ENCODE peak calls at places on chromosomes 5 and 9, in four cellular contexts. Y is GM12878, I is K562, N is HepG2. D is an unnamed sample.

GRCh38 chr5:157252741-157253465 is 13.0 kb upstream of the CYFIP2 start:
- DNase-seq in Y (peak), I (no peak), N (no peak), D (no peak)

GRCh38 chr9:133137451-133138231 is 16.6 kb upstream of the RALGDS start:
- DNase-seq in Y (no peak), I (peak), N (no peak), D (no peak)

GRCh38 chr9:571066-571465 is 270.4 kb upstream of the DMRT1 start:
- DNase-seq in Y (no peak), I (no peak), N (no peak), D (no peak)

GRCh38 chr5:152861231-152861630 is 456.2 kb upstream of the NMUR2 start:
- DNase-seq in Y (no peak), I (no peak), N (no peak), D (no peak)

GRCh38 chr9:130262061-130262745 is 3.4 kb upstream of the HMCN2 start:
- DNase-seq in Y (no peak), I (no peak), N (no peak), D (no peak)

GRCh38 chr9:94097788-94098413 is 13.6 kb downstream of the PTPDC1 start:
- DNase-seq in Y (no peak), I (no peak), N (no peak), D (no peak)

GRCh38 chr5:172140120-172140519 is 47.9 kb downstream of the STK10 start:
- DNase-seq in Y (no peak), I (no peak), N (no peak), D (no peak)

GRCh38 chr9:133269537-133270357 is 5.3 kb downstream of the ABO start:
- DNase-seq in Y (no peak), I (no peak), N (no peak), D (no peak)

GRCh38 chr9:13088734-13089427 is 190.6 kb downstream of the MPDZ start:
- DNase-seq in Y (no peak), I (peak), N (peak), D (peak)

GRCh38 chr5:139658928-139659667 is 10.9 kb downstream of the CXXC5 start:
- DNase-seq in Y (no peak), I (no peak), N (no peak), D (no peak)

GRCh38 chr9:105667867-105668266 is 5.6 kb downstream of the TAL2 start:
- DNase-seq in Y (no peak), I (no peak), N (no peak), D (no peak)

GRCh38 chr9:117929873-117930272 is 225.7 kb downstream of the TLR4 start:
- DNase-seq in Y (no peak), I (no peak), N (no peak), D (no peak)

GRCh38 chr9:104802110-104802509 is 38.2 kb downstream of the NIPSNAP3B start:
- DNase-seq in Y (no peak), I (no peak), N (no peak), D (no peak)

GRCh38 chr5:176652136-176652535 is 4.9 kb downstream of the TSPAN17 start:
- DNase-seq in Y (no peak), I (peak), N (no peak), D (no peak)

GRCh38 chr9:91028166-91028827 is 226.7 kb downstream of the SYK start:
- DNase-seq in Y (no peak), I (no peak), N (no peak), D (no peak)

GRCh38 chr5:94442971-94443370 is 175.4 kb downstream of the KIAA0825 start:
- DNase-seq in Y (no peak), I (no peak), N (no peak), D (no peak)

GRCh38 chr9:94199776-94200175 is 59.3 kb upstream of the ZNF169 start:
- DNase-seq in Y (no peak), I (no peak), N (no peak), D (no peak)

GRCh38 chr5:5291357-5291756 is 131.1 kb upstream of the ICE1 start:
- DNase-seq in Y (no peak), I (no peak), N (no peak), D (no peak)

GRCh38 chr9:16704489-16705111 is 165.9 kb downstream of the BNC2 start:
- DNase-seq in Y (no peak), I (no peak), N (no peak), D (peak)

GRCh38 chr5:180291234-180291940 is 496 bp downstream of the MAPK9 start:
- DNase-seq in Y (no peak), I (peak), N (no peak), D (peak)

GRCh38 chr5:4541334-4541733 is 598.8 kb upstream of the ADAMTS16 start:
- DNase-seq in Y (no peak), I (no peak), N (no peak), D (no peak)

GRCh38 chr9:115202960-115203751 is 85.2 kb upstream of the TNC start:
- DNase-seq in Y (no peak), I (no peak), N (no peak), D (no peak)

GRCh38 chr5:84403773-84404172 is 19.1 kb upstream of the EDIL3 start:
- DNase-seq in Y (no peak), I (no peak), N (no peak), D (no peak)

GRCh38 chr9:109467936-109468335 is 30.2 kb downstream of the PTPN3 start:
- DNase-seq in Y (no peak), I (no peak), N (no peak), D (no peak)

GRCh38 chr5:17217421-17218352 is at the start of gene BASP1:
- DNase-seq in Y (no peak), I (no peak), N (no peak), D (peak)

GRCh38 chr9:73565026-73565425 is 413.4 kb downstream of the ANXA1 start:
- DNase-seq in Y (no peak), I (no peak), N (no peak), D (no peak)

GRCh38 chr5:100609594-100609993 is 74.4 kb downstream of the FAM174A start:
- DNase-seq in Y (no peak), I (no peak), N (no peak), D (no peak)

GRCh38 chr9:94061864-94062263 is 22.4 kb upstream of the PTPDC1 start:
- DNase-seq in Y (no peak), I (no peak), N (no peak), D (no peak)

GRCh38 chr5:172855597-172856292 is 21.7 kb downstream of the ERGIC1 start:
- DNase-seq in Y (no peak), I (no peak), N (no peak), D (no peak)

GRCh38 chr9:13278368-13279246 is 885 bp downstream of the MPDZ start:
- DNase-seq in Y (no peak), I (peak), N (peak), D (peak)

GRCh38 chr9:134439368-134439784 is 113.1 kb downstream of the RXRA start:
- DNase-seq in Y (no peak), I (no peak), N (peak), D (no peak)

GRCh38 chr5:102483736-102484135 is 15.1 kb downstream of the SLCO6A1 start:
- DNase-seq in Y (no peak), I (no peak), N (no peak), D (no peak)

GRCh38 chr9:85425153-85425611 is 316.6 kb downstream of the AGTPBP1 start:
- DNase-seq in Y (no peak), I (peak), N (peak), D (peak)

GRCh38 chr5:168238422-168238821 is 53.0 kb upstream of the WWC1 start:
- DNase-seq in Y (no peak), I (no peak), N (no peak), D (no peak)

GRCh38 chr9:107285292-107285691 is 2.2 kb downstream of the RAD23B start:
- DNase-seq in Y (no peak), I (no peak), N (no peak), D (no peak)

GRCh38 chr9:107283621-107284616 is 840 bp downstream of the RAD23B start:
- DNase-seq in Y (peak), I (peak), N (peak), D (peak)

GRCh38 chr9:107288701-107289100 is 5.6 kb downstream of the RAD23B start:
- DNase-seq in Y (no peak), I (no peak), N (no peak), D (no peak)

GRCh38 chr9:107284636-107285035 is 1.6 kb downstream of the RAD23B start:
- DNase-seq in Y (no peak), I (no peak), N (peak), D (no peak)

DNA sequence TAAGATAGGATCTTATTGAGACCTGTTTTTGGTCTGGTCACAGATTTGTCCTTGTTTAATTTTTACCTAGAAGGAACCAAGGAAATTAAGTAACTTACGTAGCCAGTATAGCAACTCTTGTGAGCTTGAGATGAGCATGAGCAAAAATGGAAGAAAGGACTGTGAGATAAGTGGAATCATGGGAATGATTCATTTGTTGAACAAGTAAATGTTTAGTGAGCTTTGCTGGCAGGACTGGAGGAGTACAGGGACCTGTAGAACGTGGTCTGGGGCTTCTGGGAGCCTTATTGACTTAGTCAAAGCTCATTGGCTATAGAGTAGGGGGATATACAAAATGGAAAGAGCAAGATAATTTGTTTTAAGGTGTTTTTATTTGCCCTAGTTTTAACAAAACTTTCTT is 3.0 kb downstream of the RAD23B start:
- DNase-seq in Y (no peak), I (no peak), N (peak), D (no peak)
- H3K4me3 ChIP-seq in Y (peak), I (peak), N (peak), D (peak)

GRCh38 chr5:92309336-92309991 is 926.3 kb upstream of the ARRDC3 start:
- DNase-seq in Y (no peak), I (no peak), N (peak), D (peak)
- TF ChIP-seq POLR2AphosphoS2 in Y (no peak), I (no peak), N (no peak), D (no peak)

GRCh38 chr5:96338089-96338488 is 95.0 kb downstream of the PCSK1 start:
- DNase-seq in Y (no peak), I (no peak), N (no peak), D (no peak)
- H3K4me3 ChIP-seq in Y (no peak), I (no peak), N (no peak), D (no peak)

GRCh38 chr5:78063495-78063894 is 231.0 kb downstream of the AP3B1 start:
- DNase-seq in Y (no peak), I (no peak), N (no peak), D (no peak)

GRCh38 chr5:78065073-78065472 is 229.4 kb downstream of the AP3B1 start:
- DNase-seq in Y (no peak), I (no peak), N (no peak), D (no peak)

GRCh38 chr5:78060421-78060820 is 234.1 kb downstream of the AP3B1 start:
- DNase-seq in Y (no peak), I (no peak), N (no peak), D (no peak)

GRCh38 chr5:78062645-78063044 is 231.9 kb downstream of the AP3B1 start:
- DNase-seq in Y (no peak), I (no peak), N (no peak), D (no peak)

GRCh38 chr5:78065663-78066062 is 228.8 kb downstream of the AP3B1 start:
- DNase-seq in Y (no peak), I (no peak), N (no peak), D (peak)
- TF ChIP-seq POLR2AphosphoS2 in Y (no peak), I (no peak), N (no peak), D (no peak)

D was measured in A549.